ENCODE peak calls at places on chromosomes 11 and 22, in four cellular contexts. One of them, this sample, is unnamed.

GRCh38 chr22:48098936-48099245 is 1336.4 kb downstream of the TBC1D22A start:
- DNase-seq in neuronal stem cell: no peak
- DNase-seq in H9: peak; percentile 10
- DNase-seq in IMR-90: no peak
- DNase-seq in this sample: no peak

GRCh38 chr11:110173775-110174644 is 80.8 kb downstream of the ZC3H12C start:
- DNase-seq in H9: peak; percentile 83
- DNase-seq in neuronal stem cell: peak; percentile 67
- DNase-seq in IMR-90: peak; percentile 64
- DNase-seq in this sample: peak; percentile 59

GRCh38 chr11:34653851-34654490 is 33.1 kb downstream of the EHF start:
- DNase-seq in IMR-90: peak; percentile 99
- DNase-seq in H9: no peak
- DNase-seq in neuronal stem cell: no peak
- DNase-seq in this sample: peak; percentile 95

GRCh38 chr11:33402066-33402465 is 144.9 kb downstream of the HIPK3 start:
- DNase-seq in IMR-90: no peak
- DNase-seq in neuronal stem cell: no peak
- DNase-seq in H9: no peak
- DNase-seq in this sample: no peak

GRCh38 chr22:44045171-44045570 is 21.1 kb downstream of the PARVB start:
- DNase-seq in neuronal stem cell: no peak
- DNase-seq in H9: no peak
- DNase-seq in IMR-90: peak; percentile 46
- DNase-seq in this sample: peak; percentile 29

GRCh38 chr11:107587306-107587979 is 3.5 kb upstream of the ELMOD1 start:
- DNase-seq in neuronal stem cell: no peak
- DNase-seq in IMR-90: peak; percentile 63
- DNase-seq in H9: no peak
- DNase-seq in this sample: peak; percentile 69

GRCh38 chr22:25700996-25701815 is 40.8 kb upstream of the MYO18B start:
- DNase-seq in H9: no peak
- DNase-seq in neuronal stem cell: no peak
- DNase-seq in IMR-90: peak; percentile 22
- DNase-seq in this sample: no peak

GRCh38 chr22:32804036-32804435 is 2.5 kb downstream of the TIMP3 start:
- DNase-seq in neuronal stem cell: no peak
- DNase-seq in IMR-90: peak; percentile 71
- DNase-seq in H9: no peak
- DNase-seq in this sample: no peak

GRCh38 chr11:36002196-36002595 is 58.3 kb downstream of the LDLRAD3 start:
- DNase-seq in H9: no peak
- DNase-seq in neuronal stem cell: peak; percentile 78
- DNase-seq in IMR-90: no peak
- DNase-seq in this sample: no peak

GRCh38 chr11:65428578-65429068 is 6.0 kb downstream of the NEAT1 start:
- DNase-seq in H9: no peak
- DNase-seq in neuronal stem cell: no peak
- DNase-seq in IMR-90: no peak
- DNase-seq in this sample: no peak

GRCh38 chr11:27196040-27196897 is 155.7 kb downstream of the BBOX1 start:
- DNase-seq in H9: no peak
- DNase-seq in IMR-90: no peak
- DNase-seq in neuronal stem cell: no peak
- DNase-seq in this sample: no peak

DNA sequence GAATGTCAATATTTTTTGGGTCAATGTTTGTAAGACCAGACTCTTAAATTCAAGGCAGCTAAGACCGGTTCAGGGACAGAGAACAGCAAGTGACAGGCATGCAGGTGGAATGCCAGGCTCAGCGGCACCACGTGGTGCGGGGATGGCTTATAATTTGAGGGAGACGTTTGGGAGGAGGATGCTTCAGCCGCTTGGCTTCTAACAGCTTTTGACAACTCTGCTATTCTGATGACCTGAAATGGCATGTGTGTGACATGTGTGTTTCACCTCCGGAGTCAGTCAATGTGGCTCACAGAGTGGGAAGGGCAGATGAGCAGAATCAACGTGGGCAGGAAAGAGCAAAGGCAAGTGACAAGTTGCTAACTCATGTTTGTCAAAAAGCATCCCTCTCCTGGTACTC is 228.3 kb downstream of the KIRREL3 start:
- DNase-seq in IMR-90: no peak
- DNase-seq in H9: no peak
- DNase-seq in neuronal stem cell: no peak
- DNase-seq in this sample: no peak
- H3K4me1 ChIP-seq in IMR-90: no peaks in the 10 kb centered on the region
- H3K4me1 ChIP-seq in H9: no peaks in the 10 kb centered on the region
- H3K4me1 ChIP-seq in neuronal stem cell: no peaks in the 10 kb centered on the region
- H3K4me1 ChIP-seq in this sample: peaks cover 2% of the 10 kb centered on the region

DNA sequence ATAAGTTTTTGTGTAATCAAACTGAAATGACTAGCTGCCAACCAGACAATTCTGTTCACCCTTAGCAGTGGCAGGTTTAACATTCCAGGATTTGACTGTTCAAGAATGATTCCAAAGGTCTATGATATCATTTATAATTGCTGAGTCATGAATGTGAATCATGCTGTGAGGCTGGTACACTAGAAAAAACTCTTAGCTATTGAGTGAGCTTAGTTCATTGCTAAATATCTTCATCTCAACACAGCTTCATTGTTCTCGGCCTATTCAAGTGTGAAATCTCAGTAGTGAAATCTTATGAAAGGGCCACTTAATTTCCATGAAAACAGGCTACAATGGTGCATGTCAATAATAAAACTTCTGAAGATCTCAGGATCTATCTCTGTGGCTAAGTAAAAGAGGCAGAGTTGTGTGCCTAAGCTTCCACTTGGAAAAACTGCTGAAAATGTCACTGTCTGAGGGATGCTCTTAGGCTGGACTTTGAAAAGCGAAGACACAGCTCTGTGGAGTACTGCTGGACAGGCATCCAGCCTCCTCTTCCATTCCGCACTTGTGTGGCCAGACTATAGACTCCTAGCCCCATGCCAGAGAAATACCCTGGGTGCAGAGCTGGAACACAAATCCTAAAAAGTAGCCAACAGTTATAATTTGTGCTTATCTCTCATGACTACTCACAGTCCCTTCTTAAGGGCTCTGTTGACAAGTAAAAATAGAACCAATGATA is 12.8 kb downstream of the AQP11 start:
- DNase-seq in neuronal stem cell: no peak
- DNase-seq in IMR-90: peak; percentile 90
- DNase-seq in H9: no peak
- DNase-seq in this sample: peak; percentile 72
- H3K23ac ChIP-seq in neuronal stem cell: no peak overlapping the region
- H3K23ac ChIP-seq in IMR-90: peak overlapping the region; percentile 9
- H3K23ac ChIP-seq in H9: no peak overlapping the region
- H3K23ac ChIP-seq in this sample: no peak overlapping the region

GRCh38 chr11:64244966-64245365 is 1.8 kb downstream of the PPP1R14B start:
- DNase-seq in H9: no peak
- DNase-seq in IMR-90: no peak
- DNase-seq in neuronal stem cell: no peak
- DNase-seq in this sample: no peak
- H3K14ac ChIP-seq in H9: no peak overlapping the region
- H3K14ac ChIP-seq in IMR-90: peak overlapping the region; percentile 68
- H3K14ac ChIP-seq in neuronal stem cell: no peak overlapping the region
- H3K14ac ChIP-seq in this sample: no peak overlapping the region

GRCh38 chr11:95152878-95153856 is 63.5 kb downstream of the ENDOD1 start:
- DNase-seq in neuronal stem cell: no peak
- DNase-seq in IMR-90: no peak
- DNase-seq in H9: no peak
- DNase-seq in this sample: no peak

GRCh38 chr11:95155385-95155784 is 65.7 kb downstream of the ENDOD1 start:
- DNase-seq in H9: no peak
- DNase-seq in neuronal stem cell: no peak
- DNase-seq in IMR-90: no peak
- DNase-seq in this sample: no peak

GRCh38 chr11:95154514-95154913 is 64.9 kb downstream of the ENDOD1 start:
- DNase-seq in H9: peak; percentile 74
- DNase-seq in neuronal stem cell: peak; percentile 49
- DNase-seq in IMR-90: peak; percentile 19
- DNase-seq in this sample: peak; percentile 72

GRCh38 chr11:95156133-95156731 is 66.6 kb downstream of the ENDOD1 start:
- DNase-seq in IMR-90: no peak
- DNase-seq in H9: peak; percentile 58
- DNase-seq in neuronal stem cell: no peak
- DNase-seq in this sample: no peak

GRCh38 chr11:95153857-95154246 is 64.2 kb downstream of the ENDOD1 start:
- DNase-seq in H9: no peak
- DNase-seq in IMR-90: no peak
- DNase-seq in neuronal stem cell: no peak
- DNase-seq in this sample: no peak
- H3K4me1 ChIP-seq in H9: no peaks in the 10 kb centered on the region
- H3K4me1 ChIP-seq in IMR-90: peaks cover 2% of the 10 kb centered on the region
- H3K4me1 ChIP-seq in neuronal stem cell: peaks cover 4% of the 10 kb centered on the region
- H3K4me1 ChIP-seq in this sample: peaks cover 17% of the 10 kb centered on the region

DNA sequence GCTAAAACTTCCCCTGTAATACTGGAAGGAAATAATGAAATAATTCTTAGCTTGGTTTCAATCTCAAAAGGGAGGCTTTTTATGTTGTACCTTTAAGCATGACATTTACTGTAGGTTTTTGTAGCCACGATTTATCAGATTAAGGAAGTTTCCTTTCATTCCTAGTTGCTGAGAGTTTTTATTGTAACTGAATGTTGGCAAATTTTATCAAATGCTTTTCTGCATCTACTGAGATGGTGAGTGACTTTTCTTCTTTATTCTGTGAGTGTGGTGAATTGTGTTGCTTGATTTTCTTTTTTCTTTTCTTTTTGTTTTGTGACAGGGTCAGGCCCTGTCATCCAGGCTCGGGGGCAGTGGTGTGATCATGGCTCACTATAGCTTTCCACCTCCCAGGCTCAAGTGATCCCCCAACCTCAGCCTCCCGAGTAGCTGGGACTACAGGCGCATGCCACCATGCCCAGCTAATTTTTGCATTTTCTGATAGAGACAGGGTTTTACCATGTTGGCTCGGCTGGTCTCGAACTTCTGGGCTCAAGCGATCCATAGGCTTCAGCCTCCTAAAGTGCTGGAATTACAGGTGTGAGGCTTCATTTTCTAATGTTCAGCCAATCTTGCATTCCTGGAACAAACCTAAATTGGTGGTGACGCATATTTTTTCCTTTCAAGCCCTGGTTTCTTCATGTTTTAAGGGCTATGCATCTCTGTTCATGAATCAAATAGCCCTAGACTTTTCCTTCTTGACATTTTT is 26.2 kb downstream of the SUSD2 start:
- DNase-seq in neuronal stem cell: no peak
- DNase-seq in H9: no peak
- DNase-seq in IMR-90: no peak
- DNase-seq in this sample: peak; percentile 43
- H3K23ac ChIP-seq in neuronal stem cell: no peak overlapping the region
- H3K23ac ChIP-seq in H9: no peak overlapping the region
- H3K23ac ChIP-seq in IMR-90: peak overlapping the region; percentile 70
- H3K23ac ChIP-seq in this sample: no peak overlapping the region

GRCh38 chr11:64165842-64166635 is at the start of gene MACROD1:
- DNase-seq in neuronal stem cell: peak; percentile 68
- DNase-seq in IMR-90: peak; percentile 75
- DNase-seq in H9: peak; percentile 93
- DNase-seq in this sample: peak; percentile 90

GRCh38 chr11:64163951-64164350 is 2.0 kb downstream of the MACROD1 start:
- DNase-seq in neuronal stem cell: no peak
- DNase-seq in H9: no peak
- DNase-seq in IMR-90: no peak
- DNase-seq in this sample: no peak

GRCh38 chr11:64164392-64165312 is 1.3 kb downstream of the MACROD1 start:
- DNase-seq in IMR-90: no peak
- DNase-seq in H9: peak; percentile 57
- DNase-seq in neuronal stem cell: no peak
- DNase-seq in this sample: no peak

GRCh38 chr11:64161037-64161436 is 4.9 kb downstream of the MACROD1 start:
- DNase-seq in neuronal stem cell: no peak
- DNase-seq in IMR-90: no peak
- DNase-seq in H9: no peak
- DNase-seq in this sample: no peak

GRCh38 chr11:64165482-64165841 is 451 bp downstream of the MACROD1 start:
- DNase-seq in H9: no peak
- DNase-seq in neuronal stem cell: no peak
- DNase-seq in IMR-90: no peak
- DNase-seq in this sample: no peak
- H3K14ac ChIP-seq in H9: peak overlapping the region; percentile 61
- H3K14ac ChIP-seq in neuronal stem cell: no peak overlapping the region
- H3K14ac ChIP-seq in IMR-90: peak overlapping the region; percentile 82
- H3K14ac ChIP-seq in this sample: peak overlapping the region; percentile 93

DNA sequence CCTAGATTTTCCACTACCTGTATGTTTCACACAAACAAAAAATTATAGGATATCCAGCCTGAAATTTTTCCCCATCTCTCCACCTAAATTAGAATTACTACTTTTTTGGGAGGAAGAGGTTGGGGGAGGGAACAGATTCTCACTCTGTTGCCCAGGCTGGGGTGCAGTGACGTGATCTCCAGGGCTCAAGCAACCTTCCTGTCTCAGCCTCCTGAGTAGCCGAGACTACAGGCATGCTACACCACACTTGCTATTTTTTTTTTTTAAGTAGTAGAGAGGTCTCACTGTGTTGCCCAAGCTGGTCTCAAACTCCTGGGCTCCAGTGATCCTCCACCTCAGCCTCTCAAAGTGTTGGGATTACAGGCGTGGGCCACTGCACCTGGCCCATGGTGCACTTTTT is 9.5 kb downstream of the JAML start:
- DNase-seq in neuronal stem cell: no peak
- DNase-seq in H9: no peak
- DNase-seq in IMR-90: no peak
- DNase-seq in this sample: no peak
- H3K4me1 ChIP-seq in neuronal stem cell: no peaks in the 10 kb centered on the region
- H3K4me1 ChIP-seq in H9: peaks cover 26% of the 10 kb centered on the region
- H3K4me1 ChIP-seq in IMR-90: no peaks in the 10 kb centered on the region
- H3K4me1 ChIP-seq in this sample: no peaks in the 10 kb centered on the region

GRCh38 chr22:26922804-26923203 is 265.4 kb downstream of the MIAT start:
- DNase-seq in neuronal stem cell: peak; percentile 41
- DNase-seq in H9: peak; percentile 75
- DNase-seq in IMR-90: no peak
- DNase-seq in this sample: no peak
- H3K23ac ChIP-seq in neuronal stem cell: no peak overlapping the region
- H3K23ac ChIP-seq in H9: no peak overlapping the region
- H3K23ac ChIP-seq in IMR-90: no peak overlapping the region
- H3K23ac ChIP-seq in this sample: no peak overlapping the region

GRCh38 chr11:46249103-46249942 is 28.1 kb upstream of the CREB3L1 start:
- DNase-seq in neuronal stem cell: no peak
- DNase-seq in IMR-90: peak; percentile 67
- DNase-seq in H9: no peak
- DNase-seq in this sample: peak; percentile 32
- H3K14ac ChIP-seq in neuronal stem cell: no peak overlapping the region
- H3K14ac ChIP-seq in IMR-90: peak overlapping the region; percentile 99
- H3K14ac ChIP-seq in H9: no peak overlapping the region
- H3K14ac ChIP-seq in this sample: no peak overlapping the region

This sample was measured in mesenchymal stem cell.